ENCODE peak calls at places on chromosomes 7 and 10, in ten cellular contexts. Q, I, V, P, K, J, L, O, Y and X are unnamed samples.

GRCh38 chr7:2897023-2897422 is 52.9 kb upstream of the GNA12 start:
- DNase-seq in Q (no peak), I (no peak), V (no peak), P (no peak), K (no peak), J (no peak), L (no peak), O (no peak), Y (no peak), X (no peak)

GRCh38 chr10:24430591-24430990 is 221.7 kb downstream of the KIAA1217 start:
- DNase-seq in Q (no peak), I (no peak), V (no peak), P (no peak), K (no peak), J (no peak), L (no peak), O (no peak), Y (no peak), X (no peak)

GRCh38 chr7:69078997-69079769 is 519.1 kb upstream of the AUTS2 start:
- DNase-seq in Q (peak; percentile 7), I (no peak), V (no peak), P (no peak), K (no peak), J (no peak), L (no peak), O (no peak), Y (no peak), X (no peak)

GRCh38 chr10:558891-559766 is 130.3 kb downstream of the DIP2C start:
- DNase-seq in Q (no peak), I (no peak), V (no peak), P (no peak), K (no peak), J (no peak), L (no peak), O (no peak), Y (no peak), X (no peak)

GRCh38 chr7:86282014-86282682 is 361.6 kb upstream of the GRM3 start:
- DNase-seq in Q (no peak), I (no peak), V (no peak), P (no peak), K (peak; percentile 63), J (no peak), L (no peak), O (no peak), Y (no peak), X (no peak)

GRCh38 chr10:27625452-27626345 is 119.9 kb downstream of the MKX start:
- DNase-seq in Q (no peak), I (no peak), V (no peak), P (no peak), K (no peak), J (no peak), L (no peak), O (no peak), Y (no peak), X (no peak)

GRCh38 chr7:11026452-11027359 is 53.0 kb downstream of the PHF14 start:
- DNase-seq in Q (no peak), I (no peak), V (no peak), P (no peak), K (no peak), J (no peak), L (no peak), O (no peak), Y (no peak), X (no peak)

GRCh38 chr7:7992502-7992901 is 23.9 kb downstream of the GLCCI1 start:
- DNase-seq in Q (no peak), I (no peak), V (no peak), P (no peak), K (no peak), J (no peak), L (no peak), O (no peak), Y (no peak), X (no peak)

GRCh38 chr10:6473901-6474370 is 106.1 kb downstream of the PRKCQ start:
- DNase-seq in Q (no peak), I (peak; percentile 19), V (no peak), P (peak; percentile 46), K (no peak), J (peak; percentile 26), L (no peak), O (peak; percentile 82), Y (no peak), X (peak; percentile 68)

GRCh38 chr7:28989596-28989980 is 31.5 kb upstream of the TRIL start:
- DNase-seq in Q (no peak), I (no peak), V (no peak), P (no peak), K (no peak), J (no peak), L (no peak), O (no peak), Y (no peak), X (no peak)

GRCh38 chr7:113698556-113699220 is 220.1 kb downstream of the PPP1R3A start:
- DNase-seq in Q (no peak), I (no peak), V (no peak), P (peak; percentile 47), K (no peak), J (no peak), L (no peak), O (peak; percentile 50), Y (no peak), X (no peak)

GRCh38 chr10:73865459-73866442 is 8.6 kb downstream of the CAMK2G start:
- DNase-seq in Q (peak; percentile 61), I (peak; percentile 81), V (no peak), P (no peak), K (peak; percentile 80), J (peak; percentile 40), L (no peak), O (peak; percentile 96), Y (peak; percentile 43), X (peak; percentile 43)

GRCh38 chr7:130878785-130879184 is 144.8 kb upstream of the KLF14 start:
- DNase-seq in Q (no peak), I (no peak), V (no peak), P (no peak), K (no peak), J (no peak), L (no peak), O (no peak), Y (no peak), X (no peak)

GRCh38 chr7:146655928-146656797 is 539.6 kb downstream of the CNTNAP2 start:
- DNase-seq in Q (no peak), I (no peak), V (no peak), P (no peak), K (no peak), J (no peak), L (no peak), O (peak; percentile 71), Y (no peak), X (no peak)

GRCh38 chr7:25656581-25657026 is 428.3 kb upstream of the NPVF start:
- DNase-seq in Q (no peak), I (no peak), V (no peak), P (no peak), K (no peak), J (no peak), L (no peak), O (no peak), Y (no peak), X (no peak)

GRCh38 chr7:139180700-139181311 is 50.2 kb upstream of the UBN2 start:
- DNase-seq in Q (no peak), I (no peak), V (no peak), P (peak; percentile 50), K (no peak), J (no peak), L (no peak), O (no peak), Y (no peak), X (no peak)